ENCODE peak calls at places on chromosome 11, in six cellular contexts. S, J, O, Z, V and N are unnamed samples.

GRCh38 chr11:130798801-130799200 is 117.5 kb downstream of the SNX19 start:
- DNase-seq in O (no peak), Z (no peak), S (no peak), V (no peak), J (no peak), N (no peak)

GRCh38 chr11:60170566-60170965 is 12.3 kb downstream of the MS4A6A start:
- DNase-seq in Z (no peak), S (no peak), O (no peak), J (no peak), V (no peak), N (no peak)

GRCh38 chr11:39294648-39295047 is 2164.8 kb downstream of the LRRC4C start:
- DNase-seq in Z (no peak), V (no peak), J (no peak), O (no peak), S (no peak), N (no peak)

GRCh38 chr11:131884461-131885073 is 514.2 kb downstream of the NTM start:
- DNase-seq in Z (no peak), V (no peak), S (no peak), J (no peak), O (no peak), N (no peak)

GRCh38 chr11:35546317-35546716 is 20.9 kb upstream of the PAMR1 start:
- DNase-seq in Z (no peak), O (no peak), V (no peak), J (no peak), S (no peak), N (no peak)

GRCh38 chr11:71446942-71447688 is 1.1 kb downstream of the DHCR7 start:
- DNase-seq in Z (no peak), J (peak; percentile 7), O (no peak), S (no peak), V (peak; percentile 87), N (no peak)

GRCh38 chr11:34302046-34302921 is 55.5 kb downstream of the ABTB2 start:
- DNase-seq in Z (peak; percentile 53), V (peak; percentile 54), O (no peak), S (no peak), J (peak; percentile 85), N (no peak)

GRCh38 chr11:828501-829115 is 889 bp downstream of the CRACR2B start:
- DNase-seq in Z (no peak), J (no peak), S (no peak), O (peak; percentile 41), V (no peak), N (no peak)

GRCh38 chr11:3137486-3138177 is 27.5 kb downstream of the OSBPL5 start:
- DNase-seq in J (no peak), O (no peak), V (no peak), S (no peak), Z (no peak), N (peak; percentile 49)

GRCh38 chr11:10328314-10329090 is 23.6 kb downstream of the ADM start:
- DNase-seq in Z (no peak), O (no peak), J (no peak), S (no peak), V (peak; percentile 42), N (no peak)

GRCh38 chr11:47234669-47235075 is 13.9 kb downstream of the ACP2 start:
- DNase-seq in V (no peak), O (no peak), S (peak; percentile 34), Z (no peak), J (no peak), N (no peak)

GRCh38 chr11:85845052-85845631 is 10.0 kb upstream of the CCDC83 start:
- DNase-seq in Z (no peak), J (no peak), V (peak; percentile 13), S (no peak), O (no peak), N (no peak)

GRCh38 chr11:19957301-19957985 is 202.8 kb downstream of the DBX1 start:
- DNase-seq in Z (peak; percentile 28), S (no peak), J (no peak), O (no peak), V (no peak), N (no peak)

GRCh38 chr11:62671604-62672528 is at the start of the genes LBHD1 and UQCC3:
- DNase-seq in S (peak; percentile 68), O (peak; percentile 68), V (peak; percentile 86), J (peak; percentile 65), Z (peak; percentile 90), N (peak; percentile 78)

GRCh38 chr11:75603791-75604736 is 42.0 kb downstream of the SERPINH1 start:
- DNase-seq in O (no peak), J (peak; percentile 74), V (no peak), S (no peak), Z (no peak), N (no peak)

GRCh38 chr11:33722579-33723234 is 13.5 kb downstream of the CD59 start:
- DNase-seq in J (no peak), O (no peak), Z (no peak), V (no peak), S (no peak), N (no peak)

GRCh38 chr11:75480185-75480889 is 45.4 kb downstream of the GDPD5 start:
- DNase-seq in O (no peak), S (no peak), J (no peak), Z (no peak), V (no peak), N (no peak)

GRCh38 chr11:35298369-35298768 is 121.0 kb downstream of the SLC1A2 start:
- DNase-seq in J (no peak), S (no peak), O (no peak), V (no peak), Z (no peak), N (no peak)

GRCh38 chr11:7019500-7020182 is 505 bp downstream of the ZNF214 start:
- DNase-seq in J (no peak), O (peak; percentile 51), V (no peak), Z (peak; percentile 58), S (no peak), N (no peak)

GRCh38 chr11:121449626-121450025 is 2.5 kb upstream of the SORL1 start:
- DNase-seq in V (no peak), O (no peak), Z (no peak), J (no peak), S (no peak), N (no peak)

GRCh38 chr11:104618949-104619348 is 279.3 kb downstream of the CASP12 start:
- DNase-seq in V (no peak), J (no peak), S (no peak), O (no peak), Z (no peak), N (no peak)

GRCh38 chr11:61955416-61956135 is 5.4 kb downstream of the BEST1 start:
- DNase-seq in J (no peak), O (no peak), S (no peak), V (no peak), Z (peak; percentile 31), N (no peak)

GRCh38 chr11:69372589-69373250 is 78.8 kb downstream of the MYEOV start:
- DNase-seq in Z (no peak), S (no peak), O (no peak), V (no peak), J (no peak), N (peak; percentile 29)

GRCh38 chr11:68206211-68206610 is 6.9 kb downstream of the KMT5B start:
- DNase-seq in O (peak; percentile 17), Z (peak; percentile 74), V (peak; percentile 70), S (no peak), J (no peak), N (no peak)

GRCh38 chr11:128830836-128831780 is 36.0 kb downstream of the KCNJ1 start:
- DNase-seq in J (peak; percentile 76), O (peak; percentile 86), Z (peak; percentile 85), V (peak; percentile 83), S (peak; percentile 79), N (no peak)

GRCh38 chr11:74680035-74680671 is 51.1 kb downstream of the CHRDL2 start:
- DNase-seq in S (no peak), V (no peak), J (no peak), Z (no peak), O (no peak), N (no peak)

GRCh38 chr11:134372961-134373360 is 39.1 kb downstream of the B3GAT1 start:
- DNase-seq in O (no peak), V (no peak), J (no peak), S (no peak), Z (no peak), N (no peak)